ENCODE peak calls at places on chromosome 20, in seven cellular contexts. U is GM23338, K is H1, N is cardiac muscle cell, H is mammary epithelial cell, J is MM.1S, B is adrenal gland. M is an unnamed sample.

GRCh38 chr20:48326868-48327267 is 500.9 kb downstream of the PREX1 start:
- DNase-seq in J (no peak), H (no peak), N (no peak), U (no peak), B (peak), K (no peak), M (no peak)

GRCh38 chr20:10985536-10985935 is 311.7 kb upstream of the JAG1 start:
- DNase-seq in J (no peak), B (no peak), K (no peak), N (peak), H (peak), U (no peak), M (peak)

GRCh38 chr20:294602-295001 is 2.8 kb upstream of the ZCCHC3 start:
- DNase-seq in B (no peak), J (no peak), U (no peak), H (no peak), N (no peak), K (no peak), M (no peak)

GRCh38 chr20:35901678-35902544 is 52.4 kb downstream of the SCAND1 start:
- DNase-seq in N (peak), U (no peak), J (no peak), K (no peak), B (peak), H (peak), M (peak)

GRCh38 chr20:64250027-64250426 is 5.5 kb upstream of the PCMTD2 start:
- DNase-seq in B (no peak), J (no peak), N (no peak), K (no peak), U (no peak), H (no peak), M (no peak)

GRCh38 chr20:51195419-51195901 is 172.6 kb upstream of the KCNG1 start:
- DNase-seq in B (no peak), N (peak), U (no peak), H (peak), K (no peak), J (no peak), M (peak)

GRCh38 chr20:36098364-36098763 is 56.2 kb upstream of the EPB41L1 start:
- DNase-seq in K (no peak), U (no peak), N (peak), J (peak), B (peak), H (peak), M (peak)

GRCh38 chr20:22825546-22825945 is 209.6 kb upstream of the SSTR4 start:
- DNase-seq in N (peak), J (no peak), U (no peak), K (no peak), B (no peak), H (no peak), M (no peak)

GRCh38 chr20:51492167-51493092 is 50.1 kb downstream of the NFATC2 start:
- DNase-seq in B (peak), U (peak), K (no peak), N (peak), H (no peak), J (no peak), M (peak)

GRCh38 chr20:5900908-5901307 is 49.4 kb downstream of the TRMT6 start:
- DNase-seq in J (no peak), B (no peak), H (no peak), N (no peak), K (no peak), U (no peak), M (no peak)

GRCh38 chr20:5688431-5688972 is 61.7 kb upstream of the SHLD1 start:
- DNase-seq in K (no peak), B (no peak), N (peak), U (no peak), H (no peak), J (no peak), M (peak)

GRCh38 chr20:64199395-64199794 is 35.1 kb downstream of the MYT1 start:
- DNase-seq in U (no peak), K (no peak), N (no peak), B (no peak), J (no peak), H (no peak), M (no peak)

GRCh38 chr20:53576586-53577318 is 16.9 kb downstream of the ZNF217 start:
- DNase-seq in N (no peak), U (no peak), K (no peak), J (no peak), H (no peak), B (no peak), M (no peak)

GRCh38 chr20:11200423-11200822 is 526.6 kb upstream of the JAG1 start:
- DNase-seq in H (no peak), N (no peak), K (no peak), J (no peak), B (no peak), U (no peak), M (no peak)

GRCh38 chr20:4883051-4883450 is 118.3 kb downstream of the SLC23A2 start:
- DNase-seq in J (no peak), B (no peak), K (no peak), U (no peak), H (no peak), N (no peak), M (no peak)

GRCh38 chr20:22511943-22512910 is 72.1 kb downstream of the FOXA2 start:
- DNase-seq in J (no peak), B (no peak), N (peak), U (peak), H (no peak), K (no peak), M (peak)

GRCh38 chr20:32737371-32738223 is 5.7 kb downstream of the COMMD7 start:
- DNase-seq in J (no peak), N (peak), K (no peak), H (peak), U (no peak), B (no peak), M (peak)

GRCh38 chr20:51528263-51529026 is 14.1 kb downstream of the NFATC2 start:
- DNase-seq in K (no peak), H (no peak), N (no peak), U (no peak), J (no peak), B (no peak), M (no peak)

GRCh38 chr20:22490287-22491187 is 93.8 kb downstream of the FOXA2 start:
- DNase-seq in K (no peak), N (peak), J (no peak), H (no peak), U (peak), B (no peak), M (peak)

GRCh38 chr20:49658508-49658907 is 55.2 kb downstream of the B4GALT5 start:
- DNase-seq in K (peak), U (peak), H (no peak), N (no peak), J (no peak), B (no peak), M (no peak)

GRCh38 chr20:19047040-19047950 is 165.1 kb upstream of the SLC24A3 start:
- DNase-seq in B (no peak), J (no peak), H (peak), N (no peak), K (no peak), U (no peak), M (no peak)

GRCh38 chr20:49245921-49246740 is 26.9 kb downstream of the DDX27 start:
- DNase-seq in J (peak), B (peak), U (peak), N (peak), H (peak), K (no peak), M (peak)

GRCh38 chr20:49987015-49987867 is 4.5 kb downstream of the SNAI1 start:
- DNase-seq in H (no peak), K (no peak), B (no peak), U (no peak), N (peak), J (no peak), M (peak)

GRCh38 chr20:34402461-34402860 is 39.4 kb downstream of the ITCH start:
- DNase-seq in H (no peak), B (no peak), N (peak), K (no peak), U (no peak), J (no peak), M (no peak)

GRCh38 chr20:44688053-44688625 is 27.0 kb upstream of the CCN5 start:
- DNase-seq in B (no peak), K (no peak), H (no peak), U (no peak), J (no peak), N (no peak), M (no peak)

GRCh38 chr20:50704971-50705370 is 13.6 kb upstream of the RIPOR3 start:
- DNase-seq in B (no peak), K (no peak), N (peak), J (no peak), U (no peak), H (no peak), M (peak)

GRCh38 chr20:9200196-9200595 is 131.3 kb downstream of the PLCB4 start:
- DNase-seq in U (no peak), K (no peak), B (no peak), J (no peak), N (peak), H (no peak), M (peak)

GRCh38 chr20:17565164-17565845 is 4.6 kb upstream of the DSTN start:
- DNase-seq in N (no peak), U (no peak), K (no peak), B (no peak), H (no peak), J (no peak), M (no peak)

GRCh38 chr20:31594558-31595379 is 10.3 kb upstream of the ID1 start:
- DNase-seq in U (peak), H (no peak), K (no peak), B (no peak), N (no peak), J (no peak), M (no peak)

GRCh38 chr20:63636752-63637633 is 10.1 kb upstream of the GMEB2 start:
- DNase-seq in U (no peak), N (no peak), H (peak), B (no peak), K (no peak), J (no peak), M (no peak)

GRCh38 chr20:63425846-63426485 is 46.5 kb downstream of the KCNQ2 start:
- DNase-seq in N (no peak), H (no peak), U (no peak), K (no peak), B (no peak), J (no peak), M (no peak)

GRCh38 chr20:57062696-57063270 is 203.7 kb downstream of the BMP7 start:
- DNase-seq in U (no peak), B (no peak), J (no peak), K (no peak), N (no peak), H (no peak), M (no peak)

GRCh38 chr20:53331151-53331973 is 262.3 kb downstream of the ZNF217 start:
- DNase-seq in H (peak), N (peak), B (peak), U (peak), K (no peak), J (no peak), M (peak)

GRCh38 chr20:63706852-63707557 is 771 bp downstream of the ARFRP1 start:
- DNase-seq in H (peak), U (peak), J (peak), N (no peak), B (peak), K (no peak), M (peak)

GRCh38 chr20:44409132-44409600 is 53.7 kb downstream of the HNF4A start:
- DNase-seq in J (no peak), N (peak), B (no peak), K (no peak), H (peak), U (no peak), M (peak)

GRCh38 chr20:39376788-39377187 is 414.6 kb downstream of the DHX35 start:
- DNase-seq in K (no peak), J (no peak), N (no peak), B (no peak), H (no peak), U (no peak), M (no peak)

GRCh38 chr20:8019178-8019997 is at the start of gene TMX4:
- DNase-seq in B (peak), N (peak), H (peak), U (peak), J (peak), K (peak), M (peak)
- TF ChIP-seq CTCF in B (no peak), N (peak), H (peak), U (no peak), J (peak), K (peak), M (no peak)

GRCh38 chr20:58390659-58391035 is 1.6 kb downstream of the VAPB start:
- DNase-seq in H (no peak), K (no peak), N (no peak), U (no peak), J (no peak), B (no peak), M (no peak)
- H3K4me3 ChIP-seq in H (no peak), K (no peak), N (no peak), U (peak), J (no peak), B (no peak), M (peak)

GRCh38 chr20:25574411-25574810 is 10.9 kb downstream of the NINL start:
- DNase-seq in N (peak), K (no peak), J (no peak), H (no peak), U (no peak), B (no peak), M (peak)
- TF ChIP-seq CTCF in N (peak), K (peak), J (no peak), H (no peak), U (peak), B (no peak), M (peak)

GRCh38 chr20:40739841-40740240 is 50.8 kb upstream of the MAFB start:
- DNase-seq in H (no peak), J (no peak), U (no peak), B (no peak), K (no peak), N (no peak), M (no peak)
- H3K4me3 ChIP-seq in H (no peak), J (no peak), U (no peak), B (no peak), K (no peak), N (no peak), M (no peak)

DNA sequence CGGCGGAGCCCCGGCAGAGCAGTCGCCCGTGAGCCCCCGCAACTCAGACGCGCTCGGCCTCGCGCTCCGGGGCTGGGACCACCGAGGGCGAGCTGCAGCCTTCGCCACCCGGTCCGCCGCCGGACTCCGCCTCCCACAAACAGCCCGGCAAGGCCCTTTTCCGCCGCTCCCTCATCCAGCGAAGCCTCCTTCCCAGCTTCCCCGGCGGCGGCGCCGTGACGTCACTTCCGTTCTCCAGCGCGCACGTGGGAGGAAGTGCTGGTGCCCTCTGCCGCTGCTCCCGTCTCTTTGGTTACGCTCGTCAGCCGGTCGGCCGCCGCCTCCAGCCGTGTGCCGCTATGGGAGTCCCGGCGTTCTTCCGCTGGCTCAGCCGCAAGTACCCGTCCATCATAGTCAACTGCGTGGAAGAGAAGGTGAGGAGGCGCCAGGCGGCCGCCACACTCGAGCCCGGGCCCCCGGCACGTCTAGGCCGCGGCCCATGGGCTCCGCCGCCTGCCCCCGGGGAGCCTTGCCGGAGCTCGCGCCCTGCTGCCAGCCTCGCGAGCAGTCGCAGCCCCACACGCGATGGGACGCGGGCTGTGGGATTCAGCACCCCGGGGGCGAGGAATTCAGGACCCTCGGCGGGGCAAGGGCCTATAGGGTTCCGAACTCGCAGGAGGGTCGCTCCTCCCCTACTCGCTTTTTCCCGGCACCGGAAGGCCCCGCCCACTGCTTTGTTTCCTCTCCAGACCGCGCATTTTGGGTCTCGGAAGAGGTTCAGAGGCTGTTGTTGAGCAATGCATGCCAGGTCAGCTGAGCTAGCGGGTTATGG is at the start of gene XRN2:
- DNase-seq in N (peak), J (peak), U (peak), B (peak), H (peak), K (peak), M (peak)
- TF ChIP-seq CTCF in N (no peak), J (no peak), U (no peak), B (no peak), H (no peak), K (no peak), M (no peak)

GRCh38 chr20:20743511-20744169 is 31.2 kb upstream of the RALGAPA2 start:
- DNase-seq in U (peak), J (no peak), K (no peak), H (no peak), B (peak), N (peak), M (peak)
- H3K4me3 ChIP-seq in U (peak), J (no peak), K (no peak), H (no peak), B (no peak), N (no peak), M (no peak)

DNA sequence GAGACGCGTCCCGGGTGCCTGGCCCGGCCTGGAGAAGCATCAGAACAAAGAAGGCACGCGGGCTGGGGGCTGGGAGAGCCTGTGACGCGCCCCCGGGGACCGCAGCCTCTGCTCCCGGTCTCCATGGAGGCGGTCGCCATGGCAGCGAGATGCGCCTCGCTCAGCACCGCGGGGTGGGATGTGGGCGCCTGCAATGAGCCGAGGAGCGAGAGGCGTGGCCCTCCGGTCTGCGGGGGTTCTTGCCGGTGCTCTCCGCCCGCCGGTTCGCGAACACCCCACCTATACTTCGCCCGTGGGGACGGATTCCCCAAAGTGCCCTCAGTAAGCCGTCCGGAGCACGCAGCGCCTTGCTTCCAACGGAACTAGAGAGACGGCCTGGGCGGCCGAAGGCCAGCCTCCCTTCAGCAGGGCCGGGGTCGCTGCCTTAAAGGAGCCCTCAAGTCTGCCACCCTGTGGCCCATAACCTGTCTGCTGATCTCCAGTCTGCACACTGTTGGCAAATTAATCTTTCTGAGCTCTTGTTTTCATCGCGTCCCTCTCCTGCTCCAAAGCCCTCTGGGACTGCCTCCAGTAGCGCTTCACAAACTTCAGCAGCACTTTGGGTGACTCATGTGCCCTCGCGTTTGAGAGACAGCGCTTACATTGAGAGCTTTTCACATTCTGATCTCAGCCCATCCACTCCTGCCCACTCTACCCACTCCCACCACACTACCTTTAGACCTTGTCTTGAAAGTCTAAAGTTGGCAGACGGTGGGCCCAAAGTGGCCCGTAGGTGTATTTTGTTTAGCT is 983 bp upstream of the ADISSP start:
- DNase-seq in H (peak), N (peak), U (peak), K (no peak), J (peak), B (peak), M (peak)
- TF ChIP-seq CTCF in H (peak), N (peak), U (peak), K (peak), J (peak), B (peak), M (peak)

DNA sequence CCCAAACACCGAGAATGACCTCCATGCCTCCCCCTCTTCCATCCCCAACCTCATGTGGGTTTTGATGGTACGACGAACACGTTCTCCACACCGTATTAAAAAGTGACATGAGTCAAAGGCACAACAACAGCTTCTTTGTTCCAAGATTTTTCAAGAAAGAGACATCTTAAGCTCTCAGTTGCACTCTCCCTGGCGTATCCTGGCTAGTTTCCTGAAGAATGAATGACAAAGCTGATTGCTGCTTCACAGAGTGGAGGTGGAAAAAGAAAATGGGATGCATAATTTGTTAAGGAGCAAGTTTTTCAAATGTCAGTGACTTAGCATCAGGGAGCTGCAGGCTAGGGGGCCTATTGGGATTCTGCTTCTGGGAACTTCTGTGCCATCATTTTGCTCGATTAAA is 95.5 kb downstream of the STK35 start:
- DNase-seq in J (no peak), K (no peak), U (no peak), N (no peak), H (no peak), B (no peak), M (no peak)
- H3K4me3 ChIP-seq in J (no peak), K (no peak), U (no peak), N (no peak), H (no peak), B (no peak), M (no peak)

GRCh38 chr20:47251154-47252020 is 105.1 kb downstream of the ZMYND8 start:
- DNase-seq in N (no peak), H (no peak), U (no peak), J (no peak), B (no peak), K (no peak), M (no peak)

GRCh38 chr20:47252879-47253307 is 103.6 kb downstream of the ZMYND8 start:
- DNase-seq in K (no peak), H (no peak), B (no peak), N (no peak), U (no peak), J (no peak), M (no peak)

GRCh38 chr20:47257256-47257655 is 99.2 kb downstream of the ZMYND8 start:
- DNase-seq in N (no peak), U (no peak), J (no peak), H (no peak), K (no peak), B (no peak), M (no peak)

GRCh38 chr20:47256665-47257236 is 99.7 kb downstream of the ZMYND8 start:
- DNase-seq in U (no peak), J (no peak), B (no peak), H (no peak), N (no peak), K (no peak), M (peak)

GRCh38 chr20:47253860-47254259 is 102.6 kb downstream of the ZMYND8 start:
- DNase-seq in U (no peak), K (no peak), J (no peak), N (no peak), B (peak), H (no peak), M (no peak)
- TF ChIP-seq CTCF in U (no peak), K (no peak), J (no peak), N (no peak), B (no peak), H (no peak), M (no peak)

GRCh38 chr20:37384683-37385174 is 38.8 kb downstream of the SRC start:
- DNase-seq in H (peak), J (peak), N (peak), K (no peak), U (peak), B (peak), M (peak)
- H3K4me3 ChIP-seq in H (no peak), J (peak), N (no peak), K (peak), U (peak), B (no peak), M (peak)